ENCODE peak calls at places on chromosomes 2 and 18, in nine cellular contexts. D, E, G, I, Q, X, Z, W and F are unnamed samples.

GRCh38 chr2:240644171-240644651 is 18.9 kb downstream of the GPR35 start:
- DNase-seq in G (peak), Q (no peak), D (no peak), E (peak), X (peak), I (no peak), W (no peak), Z (peak), F (no peak)

GRCh38 chr18:39497819-39498218 is 1932.2 kb upstream of the CELF4 start:
- DNase-seq in G (no peak), Z (no peak), E (no peak), X (no peak), W (no peak), Q (no peak), D (no peak), I (no peak), F (no peak)

GRCh38 chr2:212451786-212452200 is 86.8 kb downstream of the ERBB4 start:
- DNase-seq in I (peak), W (no peak), X (no peak), G (no peak), Q (no peak), E (no peak), Z (no peak), D (peak), F (no peak)

GRCh38 chr2:25402477-25402876 is 60.8 kb upstream of the DNMT3A start:
- DNase-seq in G (no peak), Z (no peak), X (no peak), E (no peak), Q (no peak), I (no peak), W (no peak), D (no peak), F (no peak)

GRCh38 chr2:199988176-199988575 is 32.8 kb downstream of the MAIP1 start:
- DNase-seq in D (no peak), Q (no peak), Z (no peak), E (no peak), W (no peak), X (no peak), G (no peak), I (peak), F (no peak)

GRCh38 chr18:24530630-24531111 is 70.2 kb downstream of the HRH4 start:
- DNase-seq in W (no peak), D (peak), G (no peak), E (no peak), X (no peak), Q (no peak), Z (no peak), I (peak), F (no peak)

GRCh38 chr2:205482399-205483065 is 199.8 kb upstream of the NRP2 start:
- DNase-seq in Z (peak), E (no peak), I (peak), X (peak), G (no peak), Q (no peak), D (no peak), W (no peak), F (peak)

GRCh38 chr2:108324531-108325256 is 36.0 kb downstream of the SULT1C2 start:
- DNase-seq in I (peak), Q (no peak), D (no peak), X (no peak), W (no peak), E (no peak), Z (no peak), G (no peak), F (no peak)

GRCh38 chr2:1586946-1587840 is 157.1 kb downstream of the PXDN start:
- DNase-seq in Z (peak), I (peak), Q (no peak), D (no peak), X (no peak), W (no peak), G (no peak), E (peak), F (no peak)

GRCh38 chr2:237312021-237312755 is 101.8 kb downstream of the COL6A3 start:
- DNase-seq in Q (no peak), E (no peak), I (peak), W (no peak), Z (no peak), D (no peak), X (no peak), G (no peak), F (no peak)

GRCh38 chr2:190716176-190716807 is 67.4 kb downstream of the NAB1 start:
- DNase-seq in X (no peak), Z (no peak), D (no peak), Q (no peak), E (no peak), W (no peak), G (no peak), I (no peak), F (no peak)

GRCh38 chr18:72847134-72847533 is 20.7 kb downstream of the NETO1 start:
- DNase-seq in W (peak), D (no peak), I (no peak), E (no peak), X (peak), Q (no peak), Z (no peak), G (no peak), F (no peak)

GRCh38 chr2:102737435-102737834 is 24.4 kb upstream of the TMEM182 start:
- DNase-seq in W (no peak), E (no peak), Z (no peak), X (no peak), I (no peak), G (no peak), Q (no peak), D (no peak), F (no peak)

GRCh38 chr2:67210430-67210829 is 186.7 kb upstream of the ETAA1 start:
- DNase-seq in W (no peak), D (no peak), G (no peak), Q (no peak), I (no peak), E (no peak), Z (no peak), X (no peak), F (no peak)

GRCh38 chr2:101469863-101470262 is 5.0 kb downstream of the RFX8 start:
- DNase-seq in E (no peak), I (no peak), X (no peak), Q (peak), Z (no peak), D (no peak), G (no peak), W (no peak), F (no peak)

GRCh38 chr18:73942081-73942625 is 205.5 kb downstream of the FBXO15 start:
- DNase-seq in Z (no peak), G (no peak), D (no peak), E (no peak), I (no peak), W (no peak), Q (no peak), X (no peak), F (no peak)